ENCODE peak calls at places on chromosomes 4 and X, in ten cellular contexts. T, A, S, R, C, N, J, Q, L and V are unnamed samples.
A peak's percentile ranks its signal among the peaks of the same experiment; 100 is the strongest.

GRCh38 chrX:125203379-125203736 is 116.3 kb upstream of the TEX13C start:
- DNase-seq in T (no peak), S (no peak), N (no peak), C (no peak), L (no peak), Q (peak; percentile 78), J (peak; percentile 55), R (no peak), A (peak; percentile 70), V (peak; percentile 25)

GRCh38 chrX:34300871-34301270 is 168.8 kb upstream of the FAM47A start:
- DNase-seq in T (no peak), J (no peak), N (no peak), R (no peak), S (no peak), C (peak; percentile 6), L (peak; percentile 21), Q (no peak), A (peak; percentile 83), V (no peak)

GRCh38 chr4:2135083-2135482 is 76.0 kb downstream of the NAT8L start:
- DNase-seq in C (peak; percentile 49), Q (no peak), N (no peak), A (no peak), L (no peak), J (no peak), T (no peak), R (no peak), S (no peak), V (no peak)

GRCh38 chr4:16045687-16046086 is 38.1 kb downstream of the PROM1 start:
- DNase-seq in C (no peak), A (no peak), N (no peak), R (no peak), S (no peak), J (no peak), Q (no peak), T (no peak), L (no peak), V (no peak)

GRCh38 chrX:146854281-146854680 is 39.7 kb upstream of the CXorf51A start:
- DNase-seq in A (no peak), R (no peak), S (no peak), T (no peak), N (no peak), C (no peak), Q (no peak), L (no peak), J (no peak), V (no peak)

GRCh38 chr4:167544391-167544790 is 310.1 kb upstream of the SPOCK3 start:
- DNase-seq in T (no peak), S (no peak), J (no peak), R (no peak), A (no peak), Q (no peak), C (peak; percentile 26), L (no peak), N (no peak), V (no peak)

GRCh38 chr4:143382539-143382938 is 45.9 kb downstream of the GAB1 start:
- DNase-seq in C (peak; percentile 59), S (no peak), R (no peak), J (no peak), N (no peak), Q (no peak), A (no peak), L (no peak), T (no peak), V (no peak)

GRCh38 chr4:86935833-86936721 is 1.3 kb downstream of the AFF1 start:
- DNase-seq in T (peak; percentile 89), C (peak; percentile 78), R (peak; percentile 73), L (peak; percentile 91), A (peak; percentile 91), N (peak; percentile 74), J (peak; percentile 76), Q (peak; percentile 88), S (peak; percentile 82), V (no peak)

GRCh38 chr4:2281575-2282343 is 19.9 kb upstream of the MXD4 start:
- DNase-seq in C (no peak), L (no peak), S (no peak), N (no peak), Q (peak; percentile 62), A (no peak), T (no peak), R (no peak), J (no peak), V (no peak)

GRCh38 chr4:75598390-75598789 is 31.9 kb downstream of the CDKL2 start:
- DNase-seq in R (no peak), C (peak; percentile 80), S (no peak), N (no peak), A (no peak), J (no peak), Q (no peak), T (no peak), L (no peak), V (no peak)

GRCh38 chrX:40931921-40932320 is 153.3 kb upstream of the USP9X start:
- DNase-seq in C (no peak), Q (no peak), R (no peak), L (no peak), A (no peak), T (no peak), S (no peak), N (no peak), J (no peak), V (no peak)

GRCh38 chr4:154132406-154132805 is 343.5 kb upstream of the SFRP2 start:
- DNase-seq in R (no peak), N (no peak), C (peak; percentile 65), A (no peak), L (no peak), S (no peak), J (no peak), Q (no peak), T (no peak), V (no peak)

GRCh38 chrX:38954520-38954919 is 153.3 kb downstream of the MID1IP1 start:
- DNase-seq in T (no peak), R (no peak), L (no peak), N (no peak), Q (no peak), J (no peak), A (no peak), C (no peak), S (no peak), V (no peak)

GRCh38 chr4:110614981-110615365 is 7.9 kb downstream of the PITX2 start:
- DNase-seq in L (no peak), R (no peak), Q (no peak), A (peak; percentile 75), J (no peak), T (no peak), N (no peak), S (no peak), C (no peak), V (no peak)

GRCh38 chr4:108045687-108046024 is 56.0 kb downstream of the HADH start:
- DNase-seq in Q (no peak), C (peak; percentile 39), N (no peak), A (no peak), L (no peak), T (no peak), R (no peak), J (peak; percentile 59), S (no peak), V (no peak)

GRCh38 chrX:74527344-74527743 is 87.1 kb downstream of the RLIM start:
- DNase-seq in C (no peak), J (no peak), S (peak; percentile 60), A (no peak), T (no peak), R (no peak), L (no peak), N (no peak), Q (no peak), V (no peak)

GRCh38 chr4:78362310-78362709 is 189.3 kb upstream of the ANXA3 start:
- DNase-seq in A (peak; percentile 77), L (no peak), R (no peak), Q (no peak), N (no peak), J (no peak), T (no peak), C (no peak), S (no peak), V (no peak)

DNA sequence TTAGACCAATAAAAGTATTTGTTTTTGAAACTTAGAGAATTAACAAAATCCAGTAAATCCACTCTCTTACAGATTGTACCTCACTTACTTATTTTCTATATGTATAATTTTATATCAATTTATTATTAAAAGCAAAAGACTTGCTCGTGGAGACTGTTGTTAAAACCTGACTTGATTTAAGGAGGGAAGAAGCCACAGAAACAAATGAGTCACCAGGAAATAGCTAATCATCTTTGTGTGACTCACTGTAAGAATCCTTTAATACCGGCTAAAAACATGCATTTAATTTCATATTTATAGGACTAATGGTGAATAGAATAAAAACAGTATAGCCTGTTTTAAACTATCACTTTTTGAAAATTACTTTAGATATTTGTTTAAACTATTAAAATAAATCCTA is 29.9 kb upstream of the UBE2NL start:
- DNase-seq in T (no peak), Q (no peak), L (no peak), N (no peak), A (no peak), R (no peak), C (peak; percentile 61), S (no peak), J (no peak), V (no peak)
- H3K27ac ChIP-seq in T (no peak overlapping the region), Q (no peak overlapping the region), L (no peak overlapping the region), N (no peak overlapping the region), A (no peak overlapping the region), R (no peak overlapping the region), C (no peak overlapping the region), S (no peak overlapping the region), J (no peak overlapping the region), V (no peak overlapping the region)

DNA sequence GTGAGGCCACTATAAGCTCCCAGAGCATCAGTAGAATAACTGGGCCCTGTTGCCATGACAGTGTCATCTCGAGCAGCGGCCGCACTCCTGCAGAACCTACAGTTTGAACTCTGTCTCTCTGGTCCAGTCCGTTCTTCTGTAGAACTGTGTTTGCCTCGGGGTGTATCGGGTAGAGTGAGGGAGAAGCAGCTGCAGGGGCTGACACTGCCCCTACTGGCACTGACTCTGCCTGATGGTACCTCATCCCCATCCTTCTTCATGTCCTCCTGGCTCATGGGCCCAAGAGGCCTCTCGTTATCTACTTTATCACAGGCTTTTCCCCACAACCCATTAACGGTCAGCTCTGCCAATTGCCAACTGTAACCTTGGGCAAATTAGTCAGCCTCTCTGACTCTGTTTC is 96.5 kb downstream of the NPNT start:
- DNase-seq in R (no peak), A (no peak), Q (no peak), C (no peak), N (no peak), L (no peak), S (no peak), T (no peak), J (no peak), V (no peak)
- TF ChIP-seq CTCF in R (no peak), A (peak; percentile 27), Q (no peak), C (no peak), N (no peak), L (no peak), S (no peak), T (no peak), J (no peak), V (no peak)

GRCh38 chrX:48683411-48683982 is at the start of gene WAS:
- DNase-seq in J (no peak), S (no peak), N (no peak), C (no peak), L (no peak), A (no peak), R (no peak), T (no peak), Q (no peak), V (no peak)
- H3K4me3 ChIP-seq in J (peak within 1 kb of the TSS; percentile 25), S (no peak within 1 kb of the TSS), N (no peak within 1 kb of the TSS), C (no peak within 1 kb of the TSS), L (peak within 1 kb of the TSS; percentile 11), A (no peak within 1 kb of the TSS), R (peak within 1 kb of the TSS; percentile 25), T (peak within 1 kb of the TSS; percentile 34), Q (no peak within 1 kb of the TSS), V (peak within 1 kb of the TSS; percentile 16)

GRCh38 chrX:100745806-100746537 is 14.1 kb upstream of the SYTL4 start:
- DNase-seq in A (no peak), J (no peak), S (no peak), T (no peak), Q (no peak), L (peak; percentile 66), R (peak; percentile 22), C (no peak), N (no peak), V (no peak)
- H3K27ac ChIP-seq in A (no peak overlapping the region), J (no peak overlapping the region), S (no peak overlapping the region), T (no peak overlapping the region), Q (no peak overlapping the region), L (peak overlapping the region; percentile 59), R (no peak overlapping the region), C (no peak overlapping the region), N (no peak overlapping the region), V (no peak overlapping the region)